ENCODE peak calls at places on chromosomes 3 and 15, in eight cellular contexts. X, E, A, Q, O, S, L and P are unnamed samples.

GRCh38 chr3:64262574-64263114 is 37.4 kb upstream of the PRICKLE2 start:
- DNase-seq in L (no peak), S (no peak), A (no peak), X (no peak), E (no peak), Q (no peak), O (no peak), P (no peak)

GRCh38 chr3:181948286-181948685 is 236.6 kb downstream of the SOX2 start:
- DNase-seq in X (no peak), S (no peak), A (no peak), Q (no peak), E (no peak), L (no peak), O (no peak), P (no peak)

GRCh38 chr3:125634346-125634964 is 39.2 kb upstream of the OSBPL11 start:
- DNase-seq in A (no peak), X (no peak), S (no peak), Q (no peak), E (peak), L (no peak), O (no peak), P (no peak)

GRCh38 chr3:64272842-64273241 is 47.6 kb upstream of the PRICKLE2 start:
- DNase-seq in X (no peak), S (no peak), Q (no peak), E (no peak), L (no peak), A (no peak), O (no peak), P (no peak)

GRCh38 chr3:6994081-6994668 is 133.3 kb downstream of the GRM7 start:
- DNase-seq in L (no peak), E (no peak), X (no peak), S (no peak), O (no peak), A (no peak), Q (no peak), P (no peak)

GRCh38 chr3:65793495-65794200 is 245.1 kb downstream of the MAGI1 start:
- DNase-seq in L (no peak), Q (no peak), X (no peak), S (peak), E (no peak), O (no peak), A (no peak), P (no peak)

GRCh38 chr3:186451371-186451770 is 89.3 kb upstream of the DGKG start:
- DNase-seq in A (no peak), E (no peak), O (no peak), X (no peak), S (no peak), L (no peak), Q (no peak), P (no peak)

GRCh38 chr15:41989573-41990242 is 17.4 kb upstream of the EHD4 start:
- DNase-seq in S (peak), O (peak), A (peak), L (peak), E (peak), X (peak), Q (peak), P (peak)

GRCh38 chr3:134423153-134423552 is 48.9 kb upstream of the AMOTL2 start:
- DNase-seq in L (no peak), S (no peak), E (no peak), O (no peak), Q (no peak), X (no peak), A (peak), P (peak)

GRCh38 chr3:136311971-136312370 is 61.8 kb downstream of the PCCB start:
- DNase-seq in O (no peak), Q (no peak), E (no peak), X (no peak), L (no peak), S (no peak), A (peak), P (no peak)

GRCh38 chr15:47407692-47408091 is 309.6 kb upstream of the SEMA6D start:
- DNase-seq in A (no peak), O (no peak), S (no peak), Q (no peak), X (no peak), E (no peak), L (no peak), P (no peak)

GRCh38 chr3:113274959-113275556 is 63.7 kb downstream of the BOC start:
- DNase-seq in A (no peak), O (peak), S (no peak), X (no peak), Q (no peak), E (no peak), L (no peak), P (no peak)

GRCh38 chr3:50246517-50246954 is 10.5 kb downstream of the GNAI2 start:
- DNase-seq in X (peak), L (peak), A (peak), O (peak), Q (no peak), S (peak), E (peak), P (no peak)

GRCh38 chr15:46644493-46645481 is 1010.0 kb downstream of the SQOR start:
- DNase-seq in S (no peak), X (no peak), Q (no peak), O (no peak), L (no peak), A (no peak), E (no peak), P (no peak)

GRCh38 chr15:80476036-80476435 is 71.9 kb downstream of the ARNT2 start:
- DNase-seq in S (no peak), A (no peak), O (no peak), L (no peak), E (no peak), X (no peak), Q (no peak), P (no peak)

GRCh38 chr3:170232266-170232665 is 10.0 kb downstream of the PRKCI start:
- DNase-seq in O (no peak), Q (no peak), S (no peak), E (no peak), X (no peak), A (peak), L (no peak), P (no peak)

GRCh38 chr3:11367116-11367781 is 95.1 kb downstream of the ATG7 start:
- DNase-seq in O (no peak), S (peak), A (peak), L (peak), Q (peak), E (peak), X (no peak), P (no peak)

GRCh38 chr3:181267312-181267711 is 277.8 kb upstream of the DNAJC19 start:
- DNase-seq in X (no peak), Q (no peak), S (no peak), A (no peak), O (no peak), L (no peak), E (no peak), P (no peak)

GRCh38 chr15:42404461-42405235 is 45.3 kb downstream of the CAPN3 start:
- DNase-seq in S (no peak), E (no peak), O (no peak), X (no peak), L (no peak), Q (no peak), A (no peak), P (no peak)

GRCh38 chr3:104696470-104696869 is 670.2 kb upstream of the ALCAM start:
- DNase-seq in A (no peak), O (peak), E (no peak), S (no peak), X (no peak), L (no peak), Q (no peak), P (no peak)

GRCh38 chr3:5136211-5136610 is 14.1 kb downstream of the ARL8B start:
- DNase-seq in X (no peak), Q (no peak), O (no peak), E (no peak), L (no peak), A (no peak), S (no peak), P (no peak)

GRCh38 chr3:5138214-5138981 is 16.3 kb downstream of the ARL8B start:
- DNase-seq in S (no peak), Q (no peak), A (no peak), L (no peak), E (no peak), X (no peak), O (no peak), P (no peak)

GRCh38 chr3:5133689-5134088 is 11.6 kb downstream of the ARL8B start:
- DNase-seq in L (no peak), X (no peak), S (no peak), O (no peak), E (no peak), A (no peak), Q (no peak), P (no peak)

GRCh38 chr3:5140230-5140621 is 18.1 kb downstream of the ARL8B start:
- DNase-seq in O (no peak), E (no peak), X (no peak), L (no peak), A (no peak), Q (no peak), S (no peak), P (no peak)

GRCh38 chr3:5136619-5137429 is 14.7 kb downstream of the ARL8B start:
- DNase-seq in Q (no peak), S (no peak), L (no peak), O (no peak), X (no peak), A (peak), E (peak), P (no peak)
- TF ChIP-seq CTCF in Q (no peak), S (no peak), L (peak), O (no peak), X (no peak), A (peak), E (peak), P (no peak)

GRCh38 chr3:196627043-196627442 is 12.5 kb upstream of the NRROS start:
- DNase-seq in E (no peak), S (no peak), A (no peak), O (no peak), L (no peak), Q (no peak), X (no peak), P (no peak)
- TF ChIP-seq CTCF in E (no peak), S (no peak), A (no peak), O (no peak), L (no peak), Q (no peak), X (no peak), P (no peak)

GRCh38 chr15:59291214-59291551 is 81.5 kb downstream of the MYO1E start:
- DNase-seq in S (no peak), Q (no peak), A (no peak), L (no peak), X (no peak), E (no peak), O (no peak), P (no peak)

GRCh38 chr15:59289574-59289973 is 82.9 kb downstream of the LDHAL6B start:
- DNase-seq in X (no peak), L (no peak), Q (no peak), E (no peak), O (no peak), S (no peak), A (no peak), P (no peak)

GRCh38 chr15:59292393-59292792 is 80.3 kb downstream of the MYO1E start:
- DNase-seq in S (no peak), E (no peak), L (no peak), O (no peak), A (peak), X (no peak), Q (no peak), P (no peak)

GRCh38 chr15:59294574-59294960 is 78.1 kb downstream of the MYO1E start:
- DNase-seq in E (no peak), O (no peak), A (peak), X (no peak), S (no peak), L (no peak), Q (no peak), P (no peak)

DNA sequence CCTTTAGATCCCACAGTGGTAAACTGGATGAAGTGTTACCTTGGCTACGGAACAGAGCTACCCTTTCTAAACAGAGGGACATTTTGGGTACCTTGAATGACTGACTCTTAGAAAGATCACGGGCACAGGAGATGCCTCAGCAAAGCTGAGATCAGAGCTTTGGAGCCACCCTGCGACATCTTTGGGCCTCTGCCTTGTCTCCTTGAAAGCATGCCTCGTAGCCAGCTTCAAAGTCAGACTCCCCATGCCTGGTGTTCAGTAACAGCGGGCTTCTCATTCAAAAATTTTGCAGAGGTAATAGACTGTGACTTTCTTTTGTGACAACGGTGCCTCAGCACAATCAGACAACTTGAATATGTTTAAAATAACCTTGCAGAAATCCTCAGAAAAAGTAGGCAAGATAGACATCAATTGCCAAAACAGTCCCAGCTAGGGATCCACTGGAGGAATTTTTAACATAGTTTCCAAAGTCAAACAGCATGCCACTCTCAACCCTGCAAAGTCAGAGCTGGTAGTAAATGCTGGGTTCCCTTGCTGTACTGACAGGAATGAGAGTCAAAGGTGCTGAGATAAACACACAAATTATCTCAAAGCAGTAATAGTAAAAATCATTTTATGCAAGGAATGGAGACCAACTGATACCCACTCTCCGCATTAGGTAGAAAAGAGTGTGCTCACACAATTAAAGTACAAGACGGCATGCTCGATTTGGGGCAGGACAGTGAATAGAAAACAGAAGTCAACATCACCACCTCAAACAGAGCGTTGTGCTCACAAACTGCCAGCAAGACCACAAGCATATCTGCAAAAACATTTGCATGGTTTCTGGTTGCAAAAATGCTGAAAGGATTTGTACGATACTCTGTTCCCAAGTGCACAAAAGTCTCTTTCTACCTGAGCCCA is 82.1 kb downstream of the MYO1E start:
- DNase-seq in S (no peak), A (no peak), Q (no peak), X (no peak), O (no peak), E (no peak), L (no peak), P (no peak)
- TF ChIP-seq CTCF in S (no peak), A (no peak), Q (no peak), X (no peak), O (no peak), E (no peak), L (no peak), P (no peak)

GRCh38 chr15:33197636-33198035 is 3.1 kb upstream of the FMN1 start:
- DNase-seq in X (no peak), O (no peak), E (no peak), A (no peak), L (no peak), S (no peak), Q (no peak), P (no peak)

GRCh38 chr15:33200444-33200843 is 5.9 kb upstream of the FMN1 start:
- DNase-seq in S (no peak), E (no peak), O (no peak), L (no peak), Q (no peak), A (no peak), X (no peak), P (no peak)

GRCh38 chr15:33204087-33204486 is 9.6 kb upstream of the FMN1 start:
- DNase-seq in S (no peak), Q (no peak), A (no peak), O (no peak), E (no peak), X (no peak), L (no peak), P (no peak)

GRCh38 chr15:33200903-33201302 is 6.4 kb upstream of the FMN1 start:
- DNase-seq in E (no peak), S (no peak), L (no peak), Q (no peak), X (no peak), O (no peak), A (no peak), P (no peak)

DNA sequence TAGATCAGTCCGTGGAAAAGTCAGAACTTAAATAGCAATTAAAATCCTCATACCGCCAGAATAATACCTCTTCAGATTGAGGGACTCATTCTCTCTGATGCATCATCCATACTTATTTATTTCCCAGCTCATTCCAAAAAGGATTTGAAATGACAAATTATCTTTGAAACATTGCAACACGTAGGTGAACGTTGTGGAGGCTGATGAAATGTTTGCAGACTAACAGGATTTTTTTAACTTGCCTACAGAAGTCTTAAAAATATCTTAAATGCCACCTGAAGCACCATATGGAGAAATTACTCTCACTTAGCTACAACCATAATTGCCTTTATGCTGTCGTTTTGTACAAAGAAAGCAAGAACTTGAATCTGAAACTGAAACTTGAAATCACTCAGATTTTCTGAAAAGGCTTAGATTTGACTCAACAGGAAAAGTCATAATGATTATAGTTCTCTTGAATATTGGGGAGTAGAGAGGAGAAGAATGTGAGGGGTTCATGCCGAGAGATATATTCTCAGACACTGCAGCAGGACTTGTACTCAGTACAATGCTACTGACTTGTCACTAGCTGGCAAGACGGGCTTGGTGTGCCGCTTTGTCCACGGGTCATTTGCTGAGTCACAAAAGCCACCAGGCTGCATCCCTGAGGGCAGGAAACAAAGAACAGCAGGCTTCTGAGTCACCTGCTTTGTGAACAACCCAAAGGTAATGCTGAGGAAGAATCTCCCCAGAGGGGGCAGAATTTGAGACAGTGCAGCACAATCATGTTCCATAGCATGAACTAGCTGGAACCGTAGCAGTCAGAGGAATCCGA is 7.1 kb upstream of the FMN1 start:
- DNase-seq in A (peak), O (peak), E (no peak), L (no peak), Q (no peak), X (no peak), S (peak), P (peak)
- TF ChIP-seq CTCF in A (no peak), O (peak), E (no peak), L (no peak), Q (no peak), X (no peak), S (no peak), P (no peak)

GRCh38 chr3:184052773-184053172 is at the start of gene HTR3C:
- DNase-seq in X (no peak), E (no peak), S (no peak), A (no peak), Q (no peak), L (no peak), O (no peak), P (no peak)

DNA sequence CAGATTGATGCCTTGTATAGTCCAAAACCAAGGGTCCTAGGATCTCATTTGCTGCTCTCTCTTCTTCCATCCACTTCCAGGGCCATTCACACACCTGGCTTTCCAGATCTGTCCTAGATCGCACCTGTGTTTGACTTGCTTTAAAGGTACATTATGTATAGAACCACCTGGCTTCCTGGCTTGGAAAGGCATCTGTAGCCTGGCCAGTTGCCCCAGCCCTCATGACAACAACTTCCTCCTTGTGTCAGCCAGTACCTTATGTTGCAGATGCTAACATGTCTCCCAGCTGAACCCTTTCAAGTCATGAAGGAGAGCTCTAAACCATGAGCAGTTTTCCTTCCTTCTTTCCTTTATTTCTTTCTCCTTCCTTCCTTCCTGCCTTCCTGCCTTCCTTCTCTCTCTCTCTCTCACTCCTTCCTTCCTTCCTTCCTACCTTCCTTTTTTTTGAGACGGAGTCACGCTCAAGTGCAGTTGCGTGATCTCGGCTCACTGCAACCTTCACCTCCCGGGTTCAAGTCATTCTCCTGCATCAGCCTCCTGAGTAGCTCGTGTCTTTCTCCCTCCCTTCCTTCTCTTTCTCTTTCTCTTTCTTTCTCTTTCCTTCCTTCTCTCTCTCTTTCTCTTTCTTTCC is 2.5 kb upstream of the HTR3C start:
- DNase-seq in Q (no peak), E (peak), L (no peak), S (peak), X (no peak), A (no peak), O (no peak), P (no peak)
- TF ChIP-seq CTCF in Q (no peak), E (no peak), L (no peak), S (no peak), X (no peak), A (no peak), O (no peak), P (no peak)